ENCODE peak calls at places on chromosomes 5 and 9, in six cellular contexts. P is neuronal stem cell, G is H9, W is mesenchymal stem cell, I is IMR-90, Y is mesendoderm. H is an unnamed sample.

GRCh38 chr9:127055745-127056402 is 66.6 kb downstream of the ANGPTL2 start:
- DNase-seq in W (no peak), I (no peak), P (no peak), G (no peak), Y (no peak), H (no peak)

GRCh38 chr5:61638476-61638875 is 306.4 kb downstream of the ZSWIM6 start:
- DNase-seq in G (no peak), Y (no peak), P (no peak), I (no peak), W (no peak), H (no peak)

GRCh38 chr9:73855206-73855605 is 641.9 kb upstream of the RORB start:
- DNase-seq in W (no peak), P (no peak), G (no peak), I (no peak), Y (no peak), H (no peak)

GRCh38 chr5:35246928-35247644 is 16.8 kb upstream of the PRLR start:
- DNase-seq in G (no peak), Y (no peak), W (no peak), P (no peak), I (no peak), H (no peak)

GRCh38 chr5:176860381-176860780 is 38.8 kb downstream of the HK3 start:
- DNase-seq in W (no peak), G (no peak), I (no peak), P (no peak), Y (no peak), H (no peak)

GRCh38 chr9:37156781-37157356 is 36.5 kb downstream of the ZCCHC7 start:
- DNase-seq in I (peak; percentile 38), P (no peak), W (peak; percentile 38), G (no peak), Y (peak; percentile 63), H (no peak)

GRCh38 chr5:139474815-139475791 is 4.3 kb downstream of the SMIM33 start:
- DNase-seq in I (peak; percentile 87), W (peak; percentile 68), Y (no peak), G (no peak), P (no peak), H (no peak)

GRCh38 chr5:106921567-106921966 is 749.2 kb downstream of the EFNA5 start:
- DNase-seq in Y (no peak), I (no peak), W (no peak), P (no peak), G (no peak), H (no peak)

GRCh38 chr9:108933641-108934322 is at the start of gene ELP1:
- DNase-seq in W (peak; percentile 97), I (peak; percentile 94), Y (peak; percentile 97), P (peak; percentile 93), G (peak; percentile 95), H (peak; percentile 78)
- H3K4ac ChIP-seq in W (peak within 1 kb of the TSS; percentile 90), I (peak within 1 kb of the TSS; percentile 96), Y (peak within 1 kb of the TSS; percentile 5), P (no peak within 1 kb of the TSS), G (no peak within 1 kb of the TSS), H (peak within 1 kb of the TSS; percentile 75)

GRCh38 chr9:125747765-125748510 is 765 bp downstream of the PBX3 start:
- DNase-seq in W (peak; percentile 24), Y (peak; percentile 47), P (no peak), I (no peak), G (no peak), H (peak; percentile 63)
- H3K4ac ChIP-seq in W (peak overlapping the region; percentile 27), Y (peak overlapping the region; percentile 40), P (no peak overlapping the region), I (peak overlapping the region; percentile 63), G (no peak overlapping the region), H (no peak overlapping the region)

DNA sequence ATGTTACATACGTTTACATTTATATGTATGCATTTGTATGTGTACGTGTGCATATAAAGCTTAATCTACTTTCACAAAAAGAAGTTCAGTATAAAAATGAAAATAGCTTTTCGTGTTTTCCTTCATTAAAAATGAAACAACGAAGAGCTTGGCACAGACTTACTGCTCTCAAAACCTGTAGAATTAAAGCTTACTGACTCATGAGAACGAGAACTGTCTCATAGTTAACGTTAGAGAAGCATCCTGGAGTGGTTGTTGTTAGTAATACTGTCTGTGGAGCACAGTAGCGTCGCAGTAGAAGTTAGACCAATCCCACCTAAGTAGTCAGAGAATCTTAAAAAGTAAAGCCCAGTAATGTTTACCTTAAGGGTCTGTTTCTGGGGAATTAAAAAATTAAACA is 1.3 kb downstream of the MAT2B start:
- DNase-seq in Y (no peak), G (no peak), P (no peak), I (peak; percentile 67), W (peak; percentile 61), H (no peak)
- H3K4ac ChIP-seq in Y (no peak overlapping the region), G (no peak overlapping the region), P (no peak overlapping the region), I (no peak overlapping the region), W (no peak overlapping the region), H (no peak overlapping the region)

DNA sequence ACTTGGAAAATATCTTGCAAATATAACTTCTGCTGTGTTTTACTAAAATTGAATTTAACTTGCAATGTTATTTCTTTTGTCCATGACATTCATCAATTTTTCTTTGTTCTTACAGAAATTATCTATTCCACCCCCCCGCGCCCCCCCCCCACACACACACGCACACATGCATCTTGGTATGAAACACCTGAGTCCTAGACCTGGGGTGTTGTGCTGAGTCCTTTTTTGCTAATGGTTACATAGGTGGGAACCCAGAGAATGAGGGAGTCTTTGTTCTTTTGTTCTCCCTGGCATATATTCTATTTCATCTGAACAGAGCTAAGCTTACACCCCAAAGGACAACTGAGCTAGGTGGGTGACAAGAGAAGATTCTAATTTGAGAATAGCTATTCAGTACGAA is 308.9 kb downstream of the CWC27 start:
- DNase-seq in P (no peak), W (no peak), Y (no peak), I (no peak), G (no peak), H (no peak)
- H3K4ac ChIP-seq in P (no peak overlapping the region), W (no peak overlapping the region), Y (no peak overlapping the region), I (no peak overlapping the region), G (no peak overlapping the region), H (no peak overlapping the region)

H was measured in H1.